ENCODE peak calls at places on chromosomes 1 and 21, in five cellular contexts. R, C, I, N and X are unnamed samples.

GRCh38 chr1:61152706-61153105 is 70.3 kb downstream of the NFIA start:
- DNase-seq in I (no peak), N (no peak), C (no peak), R (no peak), X (no peak)

GRCh38 chr21:25583370-25584133 is 23.7 kb downstream of the MRPL39 start:
- DNase-seq in R (no peak), I (no peak), C (no peak), N (no peak), X (no peak)

GRCh38 chr1:6691507-6691906 is 10.1 kb downstream of the DNAJC11 start:
- DNase-seq in C (no peak), I (no peak), R (no peak), N (no peak), X (no peak)

GRCh38 chr1:109816975-109817535 is 53.3 kb upstream of the EPS8L3 start:
- DNase-seq in R (no peak), N (no peak), C (no peak), I (no peak), X (no peak)

GRCh38 chr1:110255388-110255787 is 45.3 kb downstream of the KCNC4 start:
- DNase-seq in R (no peak), N (no peak), I (no peak), C (peak; percentile 35), X (no peak)

GRCh38 chr1:17926906-17927305 is 171.8 kb downstream of the ACTL8 start:
- DNase-seq in N (no peak), R (no peak), I (no peak), C (no peak), X (no peak)

GRCh38 chr21:34543017-34543416 is 31.0 kb upstream of the KCNE1 start:
- DNase-seq in C (no peak), I (no peak), N (no peak), R (no peak), X (no peak)

GRCh38 chr1:174839211-174839610 is 160.5 kb upstream of the CACYBP start:
- DNase-seq in I (no peak), C (no peak), N (no peak), R (no peak), X (no peak)

GRCh38 chr1:203122159-203122558 is 5.4 kb upstream of the ADORA1 start:
- DNase-seq in N (no peak), C (no peak), I (no peak), R (no peak), X (no peak)

GRCh38 chr1:180168786-180169640 is 14.3 kb downstream of the QSOX1 start:
- DNase-seq in I (peak; percentile 39), N (no peak), R (no peak), C (peak; percentile 60), X (no peak)

GRCh38 chr1:116916002-116916401 is 6.3 kb downstream of the PTGFRN start:
- DNase-seq in C (no peak), R (no peak), N (no peak), I (no peak), X (peak; percentile 9)

GRCh38 chr1:53256744-53257453 is 18.6 kb upstream of the MAGOH start:
- DNase-seq in I (no peak), N (no peak), C (peak; percentile 33), R (no peak), X (no peak)

GRCh38 chr1:24897263-24898151 is 32.6 kb downstream of the RUNX3 start:
- DNase-seq in I (no peak), N (no peak), C (no peak), R (no peak), X (no peak)

GRCh38 chr21:43866659-43867331 is 1.8 kb downstream of the AGPAT3 start:
- DNase-seq in C (no peak), I (peak; percentile 46), R (no peak), N (peak; percentile 58), X (peak; percentile 38)

GRCh38 chr1:185439727-185440415 is 122.8 kb upstream of the IVNS1ABP start:
- DNase-seq in C (peak; percentile 10), N (no peak), R (no peak), I (peak; percentile 83), X (no peak)

GRCh38 chr1:6971048-6971447 is 185.8 kb downstream of the CAMTA1 start:
- DNase-seq in N (no peak), I (no peak), C (peak; percentile 28), R (no peak), X (no peak)

GRCh38 chr1:175192630-175193338 is at the start of gene KIAA0040:
- DNase-seq in N (peak; percentile 62), I (peak; percentile 77), R (peak; percentile 61), C (peak; percentile 73), X (peak; percentile 68)

GRCh38 chr1:29900727-29901126 is 664.4 kb downstream of the PTPRU start:
- DNase-seq in N (no peak), C (peak; percentile 28), I (no peak), R (no peak), X (no peak)

GRCh38 chr1:188611432-188611831 is 1782.7 kb downstream of the PLA2G4A start:
- DNase-seq in C (no peak), N (no peak), R (no peak), I (no peak), X (no peak)

GRCh38 chr1:153677718-153678518 is 570 bp upstream of the NPR1 start:
- DNase-seq in R (peak; percentile 59), I (peak; percentile 70), N (no peak), C (peak; percentile 67), X (peak; percentile 68)

GRCh38 chr1:234975122-234975940 is 153.3 kb downstream of the TOMM20 start:
- DNase-seq in R (no peak), I (peak; percentile 97), C (no peak), N (no peak), X (no peak)

GRCh38 chr1:74053407-74053806 is 144.6 kb downstream of the LRRIQ3 start:
- DNase-seq in C (no peak), I (peak; percentile 31), N (no peak), R (no peak), X (no peak)

GRCh38 chr1:61081135-61081636 is 1.2 kb upstream of the NFIA start:
- DNase-seq in I (peak; percentile 42), R (no peak), N (no peak), C (peak; percentile 3), X (no peak)

GRCh38 chr1:55519937-55520683 is 304.9 kb upstream of the USP24 start:
- DNase-seq in C (no peak), R (no peak), I (no peak), N (no peak), X (no peak)

GRCh38 chr1:21323091-21323490 is 32.8 kb upstream of the ECE1 start:
- DNase-seq in N (no peak), C (no peak), I (no peak), R (no peak), X (no peak)

GRCh38 chr1:54312874-54313316 is 93.3 kb downstream of the SSBP3 start:
- DNase-seq in N (no peak), C (no peak), R (peak; percentile 89), I (no peak), X (no peak)

GRCh38 chr1:181062800-181063428 is 25.6 kb upstream of the IER5 start:
- DNase-seq in N (no peak), R (no peak), I (no peak), C (no peak), X (no peak)

GRCh38 chr1:222310830-222311229 is 237.1 kb downstream of the HHIPL2 start:
- DNase-seq in N (peak; percentile 1), C (no peak), I (no peak), R (no peak), X (no peak)

DNA sequence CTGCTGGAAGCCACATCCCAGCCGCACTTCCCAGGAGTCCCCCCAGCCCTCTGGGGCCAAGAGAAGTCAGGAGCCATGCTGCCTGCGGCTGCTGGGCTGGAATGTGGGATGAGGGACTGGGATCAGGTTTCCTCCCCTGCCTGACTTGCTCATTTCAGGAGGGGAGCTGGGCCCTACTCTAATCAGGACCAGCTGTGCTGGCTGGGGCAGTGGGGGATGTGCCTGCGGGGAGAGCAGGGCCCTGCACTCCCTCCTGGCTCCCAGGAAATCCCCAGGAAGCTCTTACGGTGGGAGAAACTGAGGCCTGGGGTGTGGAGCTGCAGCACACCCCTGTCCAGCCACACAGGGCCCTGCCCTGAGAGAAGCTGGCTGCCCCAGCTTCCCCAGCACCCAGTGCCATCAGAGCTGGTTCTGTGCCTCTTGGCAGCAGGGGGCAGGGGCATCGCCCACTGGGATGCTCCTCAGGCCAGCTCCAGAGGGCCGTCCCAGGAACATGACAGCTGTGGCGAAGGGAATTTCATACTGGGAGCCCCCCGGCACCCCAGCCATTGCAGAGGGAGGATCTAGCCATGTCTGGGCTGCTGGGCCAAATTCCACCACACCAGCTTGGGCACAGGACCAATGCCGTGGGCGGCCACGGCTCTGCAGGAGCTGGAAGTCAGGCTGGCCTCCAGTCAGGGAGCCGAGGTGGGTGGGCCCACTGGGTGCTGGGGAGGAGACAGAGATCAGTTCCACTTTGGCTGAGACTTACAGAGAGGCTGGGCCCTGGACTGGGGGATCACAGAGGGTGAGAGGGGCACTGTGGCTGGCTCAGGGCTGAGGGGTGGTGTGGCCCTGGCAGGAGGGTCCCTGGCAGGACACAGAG is 21.3 kb upstream of the PRSS38 start:
- DNase-seq in C (peak; percentile 55), I (no peak), R (peak; percentile 73), N (no peak), X (no peak)
- H3K27ac ChIP-seq in C (no peak overlapping the region), I (no peak overlapping the region), R (peak overlapping the region; percentile 25), N (no peak overlapping the region), X (no peak overlapping the region)

GRCh38 chr21:27681841-27682240 is 715.0 kb upstream of the ADAMTS5 start:
- DNase-seq in R (no peak), N (no peak), C (no peak), I (peak; percentile 24), X (no peak)
- H3K27ac ChIP-seq in R (no peak overlapping the region), N (no peak overlapping the region), C (no peak overlapping the region), I (no peak overlapping the region), X (no peak overlapping the region)

DNA sequence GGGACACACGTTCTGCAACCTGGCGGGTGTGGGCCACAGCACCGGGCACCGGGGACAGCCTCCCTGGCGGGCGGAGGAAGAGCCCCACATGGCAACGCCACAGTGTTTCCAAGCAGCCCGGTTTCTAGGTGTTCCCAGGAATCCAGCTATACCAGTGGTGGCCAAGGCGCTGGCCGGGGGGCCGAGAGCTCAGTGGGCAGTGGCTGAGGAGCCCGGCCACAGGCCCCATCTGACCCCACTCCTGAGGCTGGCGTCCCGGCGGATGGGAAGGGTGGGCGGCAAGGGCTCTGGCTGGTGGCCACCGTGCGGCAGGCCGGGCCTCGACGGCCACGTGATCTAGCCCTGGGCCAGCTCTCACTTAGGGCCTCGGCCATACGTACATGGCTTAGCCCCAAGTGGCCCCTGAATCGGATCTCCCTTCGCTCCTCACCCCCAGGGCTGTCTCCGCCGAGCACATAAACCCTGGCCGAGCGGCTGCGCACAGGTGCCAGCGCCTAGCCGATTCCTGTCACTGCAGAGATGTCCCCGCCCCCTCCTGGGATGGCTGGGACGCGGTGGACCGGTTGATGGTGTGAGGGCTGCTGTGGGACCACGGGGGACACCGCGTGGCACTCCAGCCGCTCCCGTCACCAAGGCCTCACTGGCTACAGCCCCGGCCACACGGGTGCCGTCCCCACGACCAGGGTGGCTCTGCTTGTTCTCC is 68.6 kb downstream of the MORN1 start:
- DNase-seq in C (no peak), I (no peak), N (no peak), R (peak; percentile 49), X (no peak)
- H3K27ac ChIP-seq in C (peak overlapping the region; percentile 80), I (no peak overlapping the region), N (no peak overlapping the region), R (peak overlapping the region; percentile 66), X (no peak overlapping the region)

GRCh38 chr1:151315565-151316235 is 11.5 kb downstream of the PI4KB start:
- DNase-seq in N (no peak), R (no peak), C (no peak), I (no peak), X (no peak)

GRCh38 chr1:151311589-151312331 is 15.5 kb downstream of the PI4KB start:
- DNase-seq in I (peak; percentile 100), R (peak; percentile 86), C (no peak), N (peak; percentile 50), X (peak; percentile 53)

GRCh38 chr1:151312439-151313225 is 14.6 kb downstream of the PI4KB start:
- DNase-seq in C (no peak), I (peak; percentile 83), R (no peak), N (no peak), X (no peak)

GRCh38 chr1:151314137-151314875 is 12.9 kb downstream of the PI4KB start:
- DNase-seq in R (peak; percentile 91), N (no peak), C (no peak), I (peak; percentile 81), X (no peak)

GRCh38 chr1:151313501-151313900 is 13.7 kb downstream of the PI4KB start:
- DNase-seq in N (no peak), R (no peak), I (no peak), C (no peak), X (no peak)
- H3K27ac ChIP-seq in N (no peak overlapping the region), R (no peak overlapping the region), I (peak overlapping the region; percentile 91), C (no peak overlapping the region), X (no peak overlapping the region)